ENCODE peak calls at places on chromosomes 16 and 17, in four cellular contexts. One of them, this sample, is unnamed.

GRCh38 chr17:78952706-78953105 is 27.0 kb downstream of the LGALS3BP start:
- DNase-seq in HFFc6: no peak
- DNase-seq in tibial nerve: no peak
- DNase-seq in WTC11: no peak
- DNase-seq in this sample: no peak

GRCh38 chr16:35908942-35909341 is 2449.5 kb downstream of the TP53TG3F start:
- DNase-seq in HFFc6: no peak
- DNase-seq in tibial nerve: no peak
- DNase-seq in WTC11: no peak
- DNase-seq in this sample: no peak

GRCh38 chr17:395974-396373 is 43.4 kb upstream of the RPH3AL start:
- DNase-seq in HFFc6: no peak
- DNase-seq in tibial nerve: no peak
- DNase-seq in WTC11: no peak
- DNase-seq in this sample: no peak

GRCh38 chr17:40179923-40180659 is 2.8 kb downstream of the RAPGEFL1 start:
- DNase-seq in HFFc6: peak
- DNase-seq in tibial nerve: no peak
- DNase-seq in WTC11: no peak
- DNase-seq in this sample: no peak

GRCh38 chr16:1708768-1709180 is 2.8 kb downstream of the MAPK8IP3 start:
- DNase-seq in HFFc6: no peak
- DNase-seq in tibial nerve: no peak
- DNase-seq in WTC11: no peak
- DNase-seq in this sample: no peak

GRCh38 chr16:2815299-2815771 is 1.7 kb upstream of the PRSS21 start:
- DNase-seq in HFFc6: no peak
- DNase-seq in tibial nerve: no peak
- DNase-seq in WTC11: no peak
- DNase-seq in this sample: no peak

GRCh38 chr17:77462101-77462500 is 321.3 kb downstream of the SEC14L1 start:
- DNase-seq in HFFc6: no peak
- DNase-seq in tibial nerve: no peak
- DNase-seq in WTC11: no peak
- DNase-seq in this sample: no peak

GRCh38 chr17:58352843-58353719 is 1.1 kb upstream of the SUPT4H1 start:
- DNase-seq in HFFc6: peak
- DNase-seq in tibial nerve: no peak
- DNase-seq in WTC11: peak
- DNase-seq in this sample: no peak

GRCh38 chr17:82281502-82282238 is 8.2 kb upstream of the CSNK1D start:
- DNase-seq in HFFc6: no peak
- DNase-seq in tibial nerve: no peak
- DNase-seq in WTC11: no peak
- DNase-seq in this sample: no peak

GRCh38 chr17:55289106-55289446 is 24.3 kb downstream of the HLF start:
- DNase-seq in HFFc6: no peak
- DNase-seq in tibial nerve: no peak
- DNase-seq in WTC11: no peak
- DNase-seq in this sample: no peak

GRCh38 chr16:11395008-11395948 is 50.0 kb downstream of the RMI2 start:
- DNase-seq in HFFc6: no peak
- DNase-seq in tibial nerve: no peak
- DNase-seq in WTC11: no peak
- DNase-seq in this sample: no peak

GRCh38 chr16:85220125-85220839 is 108.0 kb upstream of the CIBAR2 start:
- DNase-seq in HFFc6: peak
- DNase-seq in tibial nerve: no peak
- DNase-seq in WTC11: no peak
- DNase-seq in this sample: no peak

GRCh38 chr16:10178079-10178478 is 4.1 kb downstream of the GRIN2A start:
- DNase-seq in HFFc6: peak
- DNase-seq in tibial nerve: no peak
- DNase-seq in WTC11: no peak
- DNase-seq in this sample: no peak

GRCh38 chr16:10182186-10182683 is at the start of gene GRIN2A:
- DNase-seq in HFFc6: no peak
- DNase-seq in tibial nerve: no peak
- DNase-seq in WTC11: peak
- DNase-seq in this sample: no peak

GRCh38 chr16:10181196-10182162 is 749 bp downstream of the GRIN2A start:
- DNase-seq in HFFc6: peak
- DNase-seq in tibial nerve: no peak
- DNase-seq in WTC11: peak
- DNase-seq in this sample: peak

GRCh38 chr16:10180042-10180770 is 2.0 kb downstream of the GRIN2A start:
- DNase-seq in HFFc6: no peak
- DNase-seq in tibial nerve: no peak
- DNase-seq in WTC11: no peak
- DNase-seq in this sample: no peak

GRCh38 chr16:10180771-10181163 is 1.5 kb downstream of the GRIN2A start:
- DNase-seq in HFFc6: no peak
- DNase-seq in tibial nerve: no peak
- DNase-seq in WTC11: peak
- DNase-seq in this sample: peak
- TF ChIP-seq CTCF in HFFc6: peak
- TF ChIP-seq CTCF in tibial nerve: peak
- TF ChIP-seq CTCF in WTC11: peak
- TF ChIP-seq CTCF in this sample: peak

GRCh38 chr16:19410435-19411153 is 7.1 kb upstream of the TMC5 start:
- DNase-seq in HFFc6: no peak
- DNase-seq in tibial nerve: no peak
- DNase-seq in WTC11: peak
- DNase-seq in this sample: no peak
- TF ChIP-seq CTCF in HFFc6: no peak
- TF ChIP-seq CTCF in tibial nerve: peak
- TF ChIP-seq CTCF in WTC11: no peak
- TF ChIP-seq CTCF in this sample: no peak

GRCh38 chr17:61744804-61745203 is 118.5 kb downstream of the BRIP1 start:
- DNase-seq in HFFc6: no peak
- DNase-seq in tibial nerve: no peak
- DNase-seq in WTC11: no peak
- DNase-seq in this sample: no peak
- TF ChIP-seq CTCF in HFFc6: no peak
- TF ChIP-seq CTCF in tibial nerve: no peak
- TF ChIP-seq CTCF in WTC11: no peak
- TF ChIP-seq CTCF in this sample: no peak

GRCh38 chr16:47699090-47699489 is 238.0 kb downstream of the PHKB start:
- DNase-seq in HFFc6: no peak
- DNase-seq in tibial nerve: no peak
- DNase-seq in WTC11: no peak
- DNase-seq in this sample: no peak
- TF ChIP-seq CTCF in HFFc6: no peak
- TF ChIP-seq CTCF in tibial nerve: no peak
- TF ChIP-seq CTCF in WTC11: no peak
- TF ChIP-seq CTCF in this sample: no peak

DNA sequence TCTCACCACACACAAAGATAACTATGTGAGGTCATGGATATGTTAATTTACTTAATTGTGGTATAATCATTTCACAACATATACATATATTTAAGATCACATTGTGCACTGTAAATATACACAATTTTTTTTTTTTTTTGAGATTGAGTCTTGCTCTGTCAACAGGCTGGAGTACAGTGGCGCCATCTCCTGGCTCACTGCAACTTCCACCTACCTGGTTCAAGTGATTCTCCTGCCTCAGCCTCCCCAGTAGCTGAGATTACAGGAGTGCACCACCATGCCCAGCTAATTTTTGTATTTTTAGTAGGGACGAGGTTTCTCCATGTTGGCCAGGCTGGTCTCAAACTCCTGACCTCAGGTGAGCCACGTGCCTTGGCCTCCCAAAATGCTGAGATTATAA is 11.5 kb upstream of the PRSS54 start:
- DNase-seq in HFFc6: peak
- DNase-seq in tibial nerve: no peak
- DNase-seq in WTC11: peak
- DNase-seq in this sample: no peak
- TF ChIP-seq CTCF in HFFc6: peak
- TF ChIP-seq CTCF in tibial nerve: peak
- TF ChIP-seq CTCF in WTC11: peak
- TF ChIP-seq CTCF in this sample: peak

GRCh38 chr17:30717290-30718098 is 107.0 kb downstream of the CRLF3 start:
- DNase-seq in HFFc6: no peak
- DNase-seq in tibial nerve: no peak
- DNase-seq in WTC11: peak
- DNase-seq in this sample: no peak

GRCh38 chr17:30720013-30720471 is 104.5 kb downstream of the CRLF3 start:
- DNase-seq in HFFc6: no peak
- DNase-seq in tibial nerve: peak
- DNase-seq in WTC11: peak
- DNase-seq in this sample: no peak

DNA sequence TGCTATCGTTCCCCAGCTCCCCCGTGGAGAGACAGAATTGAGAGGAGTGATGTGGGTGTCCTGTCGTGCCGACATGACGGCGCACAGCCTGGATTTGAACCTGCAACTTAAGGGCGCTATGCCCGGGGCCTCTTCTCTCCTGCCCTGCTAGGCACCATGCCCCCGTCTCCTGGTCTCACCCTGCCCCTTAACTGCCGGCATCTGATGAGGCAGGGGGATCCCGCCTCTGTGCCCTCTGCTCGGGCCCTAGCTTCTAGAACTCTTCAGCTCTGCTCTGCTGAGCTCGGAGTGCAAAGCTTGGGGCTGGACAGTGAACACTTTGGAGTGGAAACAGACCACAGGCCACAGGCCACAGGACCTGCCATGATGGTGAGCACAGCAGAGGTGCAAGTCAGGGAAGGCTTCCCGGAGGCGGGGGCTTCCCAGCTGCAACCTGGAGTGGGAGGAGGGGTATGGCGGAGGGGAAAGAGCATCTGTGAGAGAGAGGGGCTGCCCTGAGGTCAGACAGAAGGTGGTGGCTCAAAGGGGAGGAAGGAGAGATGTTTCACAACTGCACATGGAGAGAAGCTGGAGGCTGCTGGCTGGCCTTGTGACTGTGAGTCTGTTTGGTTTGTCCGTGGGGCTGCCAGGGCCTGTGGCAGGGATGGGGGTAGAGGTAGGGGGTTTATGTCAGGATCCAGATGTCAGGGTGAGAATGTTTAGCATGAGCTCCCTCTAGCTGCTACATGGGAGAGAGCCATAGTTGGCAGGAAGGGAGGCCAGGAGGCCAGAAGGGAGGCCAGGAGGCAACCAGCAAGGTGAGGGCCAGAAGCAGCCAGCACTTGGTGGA is 107.8 kb downstream of the CRLF3 start:
- DNase-seq in HFFc6: no peak
- DNase-seq in tibial nerve: no peak
- DNase-seq in WTC11: peak
- DNase-seq in this sample: no peak
- TF ChIP-seq CTCF in HFFc6: peak
- TF ChIP-seq CTCF in tibial nerve: no peak
- TF ChIP-seq CTCF in WTC11: no peak
- TF ChIP-seq CTCF in this sample: peak

DNA sequence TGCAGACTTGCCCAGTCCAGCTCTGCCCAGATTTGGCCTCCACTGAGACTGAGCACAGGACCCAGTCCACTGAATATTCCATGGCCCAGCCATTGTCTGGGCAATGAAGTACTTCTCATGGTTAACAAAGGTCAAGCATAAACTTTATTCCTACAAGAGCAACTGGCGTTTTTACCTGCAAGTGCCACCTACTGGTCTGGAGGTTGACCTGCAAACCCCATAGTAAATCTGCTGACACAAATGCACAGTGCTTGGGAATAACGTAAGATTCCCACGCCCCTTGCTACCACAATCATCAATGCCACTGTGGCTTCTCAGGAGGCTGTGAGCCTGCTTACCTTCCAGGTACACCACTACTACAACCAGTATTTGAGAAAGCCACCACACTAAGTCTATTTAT is 170.2 kb downstream of the CEP112 start:
- DNase-seq in HFFc6: no peak
- DNase-seq in tibial nerve: no peak
- DNase-seq in WTC11: no peak
- DNase-seq in this sample: no peak
- TF ChIP-seq CTCF in HFFc6: peak
- TF ChIP-seq CTCF in tibial nerve: no peak
- TF ChIP-seq CTCF in WTC11: peak
- TF ChIP-seq CTCF in this sample: no peak

DNA sequence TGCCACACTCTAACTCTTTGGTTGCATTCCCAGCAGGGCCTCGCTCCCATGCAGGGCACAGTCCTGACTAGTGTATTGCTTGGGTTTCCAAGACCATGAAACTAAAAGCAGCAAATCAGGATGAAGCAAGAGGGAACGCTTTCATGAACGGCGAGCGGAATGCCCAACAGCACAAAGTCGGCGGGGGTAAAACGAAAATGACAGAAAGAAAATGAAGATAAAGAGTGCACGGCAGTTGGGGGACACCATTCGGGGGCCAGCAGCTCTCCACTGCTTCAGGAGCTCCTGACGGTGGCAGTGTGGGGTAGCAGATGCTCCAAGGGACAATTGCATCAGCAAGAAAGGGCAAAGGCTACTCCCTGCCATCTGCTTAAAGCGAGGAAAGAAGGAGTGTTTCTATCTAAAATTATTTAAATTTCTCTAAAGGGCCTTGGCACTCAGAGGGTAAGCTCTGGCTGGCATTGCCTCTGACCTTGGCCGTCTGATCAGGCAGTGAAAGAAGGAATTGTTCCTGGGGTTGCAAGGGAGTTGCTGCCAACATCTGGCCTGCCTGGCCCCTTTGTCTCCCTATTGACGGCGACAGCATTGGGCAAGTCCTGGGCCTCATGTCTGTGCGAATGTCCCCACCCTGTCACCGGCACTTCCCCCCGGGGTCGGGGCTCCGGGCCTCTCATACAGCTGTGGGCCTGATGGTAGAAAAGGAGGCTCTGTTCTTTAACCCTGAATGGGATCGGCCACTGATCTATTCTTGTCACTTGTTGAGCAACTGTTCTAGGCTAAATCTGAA is 138.2 kb downstream of the CMIP start:
- DNase-seq in HFFc6: peak
- DNase-seq in tibial nerve: no peak
- DNase-seq in WTC11: no peak
- DNase-seq in this sample: no peak
- TF ChIP-seq CTCF in HFFc6: peak
- TF ChIP-seq CTCF in tibial nerve: peak
- TF ChIP-seq CTCF in WTC11: no peak
- TF ChIP-seq CTCF in this sample: peak

GRCh38 chr17:7351665-7352558 is at the start of gene KCTD11:
- DNase-seq in HFFc6: peak
- DNase-seq in tibial nerve: peak
- DNase-seq in WTC11: peak
- DNase-seq in this sample: peak
- TF ChIP-seq CTCF in HFFc6: peak
- TF ChIP-seq CTCF in tibial nerve: peak
- TF ChIP-seq CTCF in WTC11: no peak
- TF ChIP-seq CTCF in this sample: peak

GRCh38 chr17:7214300-7215135 is 5.1 kb downstream of the DLG4 start:
- DNase-seq in HFFc6: peak
- DNase-seq in tibial nerve: peak
- DNase-seq in WTC11: peak
- DNase-seq in this sample: peak

GRCh38 chr17:7211512-7212277 is 7.9 kb downstream of the DLG4 start:
- DNase-seq in HFFc6: no peak
- DNase-seq in tibial nerve: no peak
- DNase-seq in WTC11: no peak
- DNase-seq in this sample: no peak

GRCh38 chr17:7215652-7216139 is 3.9 kb downstream of the DLG4 start:
- DNase-seq in HFFc6: no peak
- DNase-seq in tibial nerve: no peak
- DNase-seq in WTC11: no peak
- DNase-seq in this sample: no peak

GRCh38 chr17:7215136-7215638 is 4.4 kb downstream of the DLG4 start:
- DNase-seq in HFFc6: no peak
- DNase-seq in tibial nerve: no peak
- DNase-seq in WTC11: no peak
- DNase-seq in this sample: peak

GRCh38 chr17:7213895-7214299 is 5.7 kb downstream of the DLG4 start:
- DNase-seq in HFFc6: peak
- DNase-seq in tibial nerve: no peak
- DNase-seq in WTC11: peak
- DNase-seq in this sample: peak
- TF ChIP-seq CTCF in HFFc6: peak
- TF ChIP-seq CTCF in tibial nerve: no peak
- TF ChIP-seq CTCF in WTC11: peak
- TF ChIP-seq CTCF in this sample: peak

This sample was measured in D721Med.